ENCODE peak calls at places on chromosomes 16 and 17, in eight cellular contexts. P is stimulated activated CD8-positive, alpha-beta memory T cell treated with anti-CD3 and anti-CD28 coated beads, Interleukin-12 subunit alpha, Interleukin-12 subunit beta, amount 100 ng/mL, for 4 hours; Z is ACHN; I is GM04504; M is endodermal cell; H is HFFc6; B is dorsolateral prefrontal cortex; J is A172. S is an unnamed sample.

GRCh38 chr17:57484081-57484666 is 227.9 kb downstream of the MSI2 start:
- DNase-seq in P (no peak), Z (no peak), I (no peak), M (no peak), H (peak), B (no peak), J (no peak), S (no peak)

GRCh38 chr17:3727041-3727440 is 3.3 kb downstream of the HASPIN start:
- DNase-seq in P (no peak), Z (no peak), I (no peak), M (no peak), H (no peak), B (no peak), J (no peak), S (no peak)

GRCh38 chr16:68786685-68787418 is 49.8 kb downstream of the CDH1 start:
- DNase-seq in P (no peak), Z (no peak), I (no peak), M (no peak), H (no peak), B (peak), J (peak), S (peak)

GRCh38 chr17:142876-143784 is 5.8 kb downstream of the SCGB1C2 start:
- DNase-seq in P (no peak), Z (no peak), I (no peak), M (no peak), H (no peak), B (peak), J (no peak), S (no peak)

GRCh38 chr17:17206913-17207368 is 808 bp upstream of the PLD6 start:
- DNase-seq in P (no peak), Z (no peak), I (no peak), M (no peak), H (no peak), B (no peak), J (no peak), S (no peak)

GRCh38 chr17:30158896-30159625 is 42.4 kb downstream of the NSRP1 start:
- DNase-seq in P (no peak), Z (no peak), I (no peak), M (no peak), H (no peak), B (no peak), J (no peak), S (no peak)

GRCh38 chr17:708132-708531 is 6.5 kb downstream of the VPS53 start:
- DNase-seq in P (no peak), Z (no peak), I (no peak), M (no peak), H (no peak), B (no peak), J (no peak), S (no peak)

GRCh38 chr17:1939979-1940809 is 84.9 kb downstream of the RTN4RL1 start:
- DNase-seq in P (no peak), Z (no peak), I (no peak), M (no peak), H (no peak), B (no peak), J (no peak), S (no peak)

S was measured in NCI-H1436 treated with DMSO at 0.1 percent for 48 hours.